ENCODE peak calls at places on chromosomes 2 and 18, in nine cellular contexts. One of them, this sample, is unnamed.

GRCh38 chr2:240374085-240374907 is 61.2 kb upstream of the GPC1 start:
- DNase-seq in kidney tubule cell: peak; percentile 77
- DNase-seq in iPS DF 19.7: no peak
- DNase-seq in AG09319: peak; percentile 75
- DNase-seq in sciatic nerve: no peak
- DNase-seq in nephron progenitor cell: no peak
- DNase-seq in non-pigmented ciliary epithelial cell: peak; percentile 59
- DNase-seq in RPMI7951: peak; percentile 92
- DNase-seq in activated T-cell treated with anti-CD3 and anti-CD28 coated beads, Interleukin-2, amount 50 U/mL, for 72 hours: no peak
- DNase-seq in this sample: peak; percentile 87

GRCh38 chr2:32479224-32479623 is 122.4 kb downstream of the BIRC6 start:
- DNase-seq in AG09319: peak; percentile 16
- DNase-seq in RPMI7951: no peak
- DNase-seq in non-pigmented ciliary epithelial cell: no peak
- DNase-seq in nephron progenitor cell: no peak
- DNase-seq in iPS DF 19.7: no peak
- DNase-seq in sciatic nerve: no peak
- DNase-seq in activated T-cell treated with anti-CD3 and anti-CD28 coated beads, Interleukin-2, amount 50 U/mL, for 72 hours: no peak
- DNase-seq in kidney tubule cell: peak; percentile 6
- DNase-seq in this sample: peak; percentile 51

GRCh38 chr18:6211174-6211504 is 203.6 kb downstream of the L3MBTL4 start:
- DNase-seq in nephron progenitor cell: no peak
- DNase-seq in kidney tubule cell: no peak
- DNase-seq in RPMI7951: no peak
- DNase-seq in iPS DF 19.7: no peak
- DNase-seq in activated T-cell treated with anti-CD3 and anti-CD28 coated beads, Interleukin-2, amount 50 U/mL, for 72 hours: no peak
- DNase-seq in non-pigmented ciliary epithelial cell: no peak
- DNase-seq in sciatic nerve: no peak
- DNase-seq in AG09319: no peak
- DNase-seq in this sample: no peak

GRCh38 chr18:8029061-8029460 is 461.9 kb downstream of the PTPRM start:
- DNase-seq in kidney tubule cell: no peak
- DNase-seq in non-pigmented ciliary epithelial cell: no peak
- DNase-seq in AG09319: no peak
- DNase-seq in iPS DF 19.7: no peak
- DNase-seq in activated T-cell treated with anti-CD3 and anti-CD28 coated beads, Interleukin-2, amount 50 U/mL, for 72 hours: no peak
- DNase-seq in RPMI7951: no peak
- DNase-seq in sciatic nerve: no peak
- DNase-seq in nephron progenitor cell: no peak
- DNase-seq in this sample: no peak

GRCh38 chr18:26963292-26963691 is 97.8 kb upstream of the AQP4 start:
- DNase-seq in activated T-cell treated with anti-CD3 and anti-CD28 coated beads, Interleukin-2, amount 50 U/mL, for 72 hours: no peak
- DNase-seq in nephron progenitor cell: no peak
- DNase-seq in non-pigmented ciliary epithelial cell: no peak
- DNase-seq in kidney tubule cell: peak; percentile 14
- DNase-seq in RPMI7951: no peak
- DNase-seq in sciatic nerve: no peak
- DNase-seq in iPS DF 19.7: no peak
- DNase-seq in AG09319: no peak
- DNase-seq in this sample: no peak

GRCh38 chr18:58491773-58492752 is 136.8 kb downstream of the ALPK2 start:
- DNase-seq in AG09319: no peak
- DNase-seq in sciatic nerve: no peak
- DNase-seq in nephron progenitor cell: no peak
- DNase-seq in activated T-cell treated with anti-CD3 and anti-CD28 coated beads, Interleukin-2, amount 50 U/mL, for 72 hours: no peak
- DNase-seq in kidney tubule cell: no peak
- DNase-seq in non-pigmented ciliary epithelial cell: no peak
- DNase-seq in iPS DF 19.7: no peak
- DNase-seq in RPMI7951: no peak
- DNase-seq in this sample: no peak

GRCh38 chr2:27822049-27822448 is 50.5 kb downstream of the MRPL33 start:
- DNase-seq in kidney tubule cell: no peak
- DNase-seq in RPMI7951: no peak
- DNase-seq in AG09319: no peak
- DNase-seq in non-pigmented ciliary epithelial cell: no peak
- DNase-seq in activated T-cell treated with anti-CD3 and anti-CD28 coated beads, Interleukin-2, amount 50 U/mL, for 72 hours: no peak
- DNase-seq in nephron progenitor cell: no peak
- DNase-seq in sciatic nerve: no peak
- DNase-seq in iPS DF 19.7: no peak
- DNase-seq in this sample: no peak

GRCh38 chr2:9630750-9631483 is at the start of gene YWHAQ:
- DNase-seq in iPS DF 19.7: peak; percentile 99
- DNase-seq in non-pigmented ciliary epithelial cell: peak; percentile 92
- DNase-seq in kidney tubule cell: peak; percentile 99
- DNase-seq in nephron progenitor cell: peak; percentile 99
- DNase-seq in activated T-cell treated with anti-CD3 and anti-CD28 coated beads, Interleukin-2, amount 50 U/mL, for 72 hours: peak; percentile 97
- DNase-seq in AG09319: peak; percentile 98
- DNase-seq in sciatic nerve: peak; percentile 99
- DNase-seq in RPMI7951: peak; percentile 100
- DNase-seq in this sample: peak; percentile 92

GRCh38 chr2:100887713-100888112 is 67.8 kb downstream of the NPAS2 start:
- DNase-seq in kidney tubule cell: peak; percentile 34
- DNase-seq in non-pigmented ciliary epithelial cell: no peak
- DNase-seq in sciatic nerve: no peak
- DNase-seq in nephron progenitor cell: no peak
- DNase-seq in iPS DF 19.7: no peak
- DNase-seq in RPMI7951: peak; percentile 51
- DNase-seq in activated T-cell treated with anti-CD3 and anti-CD28 coated beads, Interleukin-2, amount 50 U/mL, for 72 hours: no peak
- DNase-seq in AG09319: no peak
- DNase-seq in this sample: no peak

GRCh38 chr2:127768775-127769479 is 42.0 kb downstream of the WDR33 start:
- DNase-seq in AG09319: no peak
- DNase-seq in non-pigmented ciliary epithelial cell: no peak
- DNase-seq in kidney tubule cell: peak; percentile 12
- DNase-seq in activated T-cell treated with anti-CD3 and anti-CD28 coated beads, Interleukin-2, amount 50 U/mL, for 72 hours: no peak
- DNase-seq in iPS DF 19.7: no peak
- DNase-seq in RPMI7951: no peak
- DNase-seq in sciatic nerve: no peak
- DNase-seq in nephron progenitor cell: no peak
- DNase-seq in this sample: no peak

This sample was measured in BJ.